ENCODE peak calls at places on chromosomes 5 and 9, in six cellular contexts. C is brain microvascular endothelial cell, N is RWPE1, O is adrenal gland, K is transverse colon, P is A549. S is an unnamed sample.

GRCh38 chr5:167639761-167640160 is 651.7 kb upstream of the WWC1 start:
- DNase-seq in P (peak; percentile 3), N (no peak), C (peak; percentile 57), O (no peak), K (no peak), S (no peak)

GRCh38 chr5:55636711-55637110 is 75.4 kb downstream of the SLC38A9 start:
- DNase-seq in C (no peak), P (peak; percentile 58), K (peak; percentile 23), N (peak; percentile 41), O (peak; percentile 74), S (no peak)

GRCh38 chr5:16492398-16493175 is 27.0 kb upstream of the ZNF622 start:
- DNase-seq in N (peak; percentile 86), O (no peak), C (peak; percentile 64), K (peak; percentile 68), P (peak; percentile 70), S (no peak)

GRCh38 chr9:126294331-126295081 is 32.1 kb upstream of the MVB12B start:
- DNase-seq in C (no peak), K (no peak), P (no peak), N (no peak), O (no peak), S (no peak)

GRCh38 chr9:72557549-72557948 is 36.1 kb downstream of the TMC1 start:
- DNase-seq in P (peak; percentile 98), O (peak; percentile 87), N (peak; percentile 94), C (peak; percentile 86), K (peak; percentile 23), S (peak; percentile 76)

GRCh38 chr9:115952667-115953316 is 200.8 kb upstream of the PAPPA start:
- DNase-seq in O (no peak), C (peak; percentile 78), P (peak; percentile 84), K (no peak), N (no peak), S (peak; percentile 71)

GRCh38 chr9:106885451-106885850 is 22.5 kb downstream of the ZNF462 start:
- DNase-seq in K (no peak), N (peak; percentile 68), P (peak; percentile 67), C (peak; percentile 81), O (peak; percentile 30), S (no peak)

GRCh38 chr5:111984044-111984443 is 227.1 kb upstream of the NREP start:
- DNase-seq in N (peak; percentile 36), C (peak; percentile 98), O (no peak), K (no peak), P (peak; percentile 9), S (peak; percentile 72)

GRCh38 chr9:133967024-133967741 is 24.9 kb downstream of the VAV2 start:
- DNase-seq in C (peak; percentile 33), P (no peak), K (no peak), O (no peak), N (peak; percentile 43), S (peak; percentile 91)

GRCh38 chr9:99031319-99031718 is 73.6 kb upstream of the TGFBR1 start:
- DNase-seq in N (no peak), O (no peak), C (no peak), P (no peak), K (no peak), S (no peak)

GRCh38 chr9:21996858-21997257 is 2.3 kb downstream of the CDKN2B-AS1 start:
- DNase-seq in O (no peak), N (no peak), K (no peak), C (no peak), P (no peak), S (no peak)

GRCh38 chr5:126044111-126044668 is 379.0 kb upstream of the GRAMD2B start:
- DNase-seq in C (peak; percentile 88), O (no peak), K (no peak), N (no peak), P (no peak), S (no peak)

GRCh38 chr5:124986170-124986569 is 239.7 kb upstream of the ZNF608 start:
- DNase-seq in P (no peak), N (no peak), O (no peak), K (no peak), C (no peak), S (no peak)

GRCh38 chr5:76104027-76104426 is 20.8 kb downstream of the SV2C start:
- DNase-seq in K (peak; percentile 23), C (peak; percentile 17), N (peak; percentile 41), P (no peak), O (peak; percentile 33), S (no peak)

GRCh38 chr5:43039468-43040286 is 442 bp downstream of the ANXA2R start:
- DNase-seq in O (peak; percentile 66), K (peak; percentile 68), C (peak; percentile 63), N (no peak), P (peak; percentile 88), S (peak; percentile 80)

GRCh38 chr9:127397722-127398647 is 1.0 kb downstream of the SLC2A8 start:
- DNase-seq in K (peak; percentile 57), N (peak; percentile 48), P (peak; percentile 60), C (peak; percentile 11), O (peak; percentile 76), S (peak; percentile 69)

GRCh38 chr9:131836607-131837315 is 96.9 kb upstream of the RAPGEF1 start:
- DNase-seq in P (no peak), C (no peak), N (no peak), O (no peak), K (no peak), S (no peak)

GRCh38 chr9:94783121-94783664 is 56.7 kb downstream of the AOPEP start:
- DNase-seq in K (peak; percentile 76), P (peak; percentile 100), C (peak; percentile 90), N (peak; percentile 93), O (peak; percentile 95), S (peak; percentile 77)

GRCh38 chr9:130682490-130683121 is 11.0 kb upstream of the EXOSC2 start:
- DNase-seq in K (peak; percentile 86), O (peak; percentile 88), P (peak; percentile 89), N (peak; percentile 96), C (peak; percentile 42), S (peak; percentile 35)

GRCh38 chr9:3277200-3277599 is 248.6 kb downstream of the RFX3 start:
- DNase-seq in N (no peak), O (no peak), C (no peak), P (no peak), K (no peak), S (no peak)

GRCh38 chr9:124260769-124261603 is 3.2 kb downstream of the NEK6 start:
- DNase-seq in O (peak; percentile 49), C (no peak), K (peak; percentile 57), P (peak; percentile 73), N (peak; percentile 75), S (peak; percentile 65)

GRCh38 chr5:55072668-55073067 is 29.8 kb upstream of the GZMA start:
- DNase-seq in P (no peak), O (no peak), C (no peak), K (no peak), N (no peak), S (no peak)

DNA sequence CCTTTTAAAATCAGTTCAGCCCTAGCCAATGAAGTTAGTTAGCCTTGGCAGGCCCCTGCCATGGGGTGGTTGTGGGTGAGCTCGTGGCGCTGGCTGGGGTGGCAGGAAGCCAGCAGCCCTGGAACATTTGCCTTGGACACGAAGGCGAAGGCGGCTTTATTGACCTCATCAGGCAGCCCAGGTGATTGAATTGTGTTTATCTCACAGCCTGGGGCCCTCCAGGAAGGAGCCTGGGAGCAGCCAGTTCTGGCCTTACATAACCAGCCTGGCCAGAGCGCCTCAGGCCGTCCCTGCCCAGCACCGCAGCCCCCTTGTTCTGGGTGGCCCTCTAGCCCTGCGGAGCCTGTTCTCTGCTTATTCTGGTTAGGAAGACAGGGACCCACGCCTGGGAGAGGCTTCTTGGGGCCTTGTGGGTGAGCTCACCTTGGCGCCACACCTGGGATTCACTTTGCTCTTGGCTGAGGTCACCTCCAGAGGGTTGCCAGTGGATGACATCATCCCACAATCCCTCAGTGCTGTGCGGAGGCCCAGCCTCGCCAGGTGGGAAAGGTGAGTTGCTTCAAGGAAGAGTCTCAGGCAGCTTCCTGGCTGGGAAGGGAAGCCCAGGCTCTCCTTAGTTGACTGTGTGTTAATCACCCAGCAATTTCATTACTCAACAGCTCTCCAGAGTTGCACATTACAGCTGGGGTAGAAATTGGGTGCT is 54.4 kb upstream of the RPL26L1 start:
- DNase-seq in O (peak; percentile 96), K (peak; percentile 89), N (peak; percentile 97), C (no peak), P (peak; percentile 78), S (peak; percentile 77)
- H3K27ac ChIP-seq in O (peak overlapping the region; percentile 94), K (peak overlapping the region; percentile 87), N (peak overlapping the region; percentile 100), C (peak overlapping the region; percentile 99), P (peak overlapping the region; percentile 100), S (peak overlapping the region; percentile 95)

GRCh38 chr5:81749186-81749561 is 1.7 kb downstream of the SSBP2 start:
- DNase-seq in N (no peak), O (no peak), K (no peak), C (no peak), P (no peak), S (no peak)
- H3K27ac ChIP-seq in N (no peak overlapping the region), O (peak overlapping the region; percentile 24), K (peak overlapping the region; percentile 99), C (no peak overlapping the region), P (peak overlapping the region; percentile 98), S (no peak overlapping the region)

GRCh38 chr5:176660860-176661641 is 13.8 kb downstream of the TSPAN17 start:
- DNase-seq in O (peak; percentile 77), K (peak; percentile 74), P (peak; percentile 75), N (peak; percentile 89), C (peak; percentile 48), S (peak; percentile 83)

GRCh38 chr5:176661676-176662075 is 14.4 kb downstream of the TSPAN17 start:
- DNase-seq in O (no peak), K (no peak), P (no peak), C (no peak), N (no peak), S (no peak)

GRCh38 chr5:176659860-176660461 is 12.7 kb downstream of the TSPAN17 start:
- DNase-seq in K (no peak), C (no peak), N (no peak), P (no peak), O (no peak), S (no peak)

GRCh38 chr5:176659440-176659839 is 12.2 kb downstream of the TSPAN17 start:
- DNase-seq in C (no peak), N (no peak), K (no peak), P (no peak), O (no peak), S (no peak)

DNA sequence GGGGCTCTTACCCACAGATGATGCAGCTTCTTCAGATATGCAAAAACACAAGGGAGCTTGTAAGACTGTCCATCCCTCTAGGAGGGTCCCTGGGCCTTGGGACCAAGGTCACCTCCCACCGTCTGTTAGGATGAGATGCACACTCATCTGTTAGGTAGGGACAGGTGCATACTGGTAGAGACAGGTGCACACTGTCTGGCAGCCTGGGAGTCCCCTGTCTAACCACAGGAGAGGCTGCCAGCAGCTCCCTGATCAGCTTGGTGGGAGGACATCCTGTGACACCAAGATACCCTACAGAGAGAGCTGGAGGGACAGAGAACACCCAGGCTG is 13.2 kb downstream of the TSPAN17 start:
- DNase-seq in C (no peak), K (no peak), N (no peak), P (no peak), O (no peak), S (no peak)
- H3K27ac ChIP-seq in C (no peak overlapping the region), K (no peak overlapping the region), N (no peak overlapping the region), P (no peak overlapping the region), O (no peak overlapping the region), S (no peak overlapping the region)

DNA sequence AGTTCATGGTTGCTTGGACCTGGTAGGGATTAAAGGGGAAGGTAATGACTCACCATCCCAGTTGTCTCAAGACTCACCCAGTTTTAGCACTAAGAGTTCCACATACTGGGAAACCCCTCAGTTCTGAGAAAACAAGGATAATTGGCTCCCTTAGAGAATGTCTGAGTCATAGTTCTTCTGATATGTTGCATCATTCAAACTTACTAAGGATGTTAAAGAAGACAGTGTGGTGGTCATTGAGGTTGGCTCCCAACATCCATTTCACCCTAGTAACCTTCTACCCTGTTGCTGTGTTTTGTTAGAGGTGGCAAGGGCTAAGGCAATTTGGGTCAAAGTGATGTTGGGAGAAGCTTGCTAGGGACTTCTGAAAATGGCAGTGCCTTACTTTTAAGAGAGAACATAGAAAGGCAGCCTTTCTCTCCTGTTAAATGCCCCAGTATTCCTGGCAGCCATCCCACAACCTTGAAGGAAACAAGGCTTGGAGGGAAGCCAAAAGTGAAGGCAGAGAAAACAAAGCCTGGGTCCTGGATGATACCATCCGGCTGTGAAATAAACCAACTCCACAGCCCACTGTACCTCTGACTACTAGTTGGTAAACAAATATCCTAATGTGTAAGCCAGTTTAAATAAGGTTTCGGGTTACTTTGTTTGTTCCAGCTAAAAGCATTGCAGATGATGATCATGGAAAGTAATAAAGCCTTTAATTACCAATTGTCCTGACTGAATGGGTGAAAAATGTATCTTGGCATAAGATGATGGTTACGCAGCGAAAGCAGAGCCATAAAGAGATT is 80.4 kb upstream of the ADAMTSL1 start:
- DNase-seq in P (peak; percentile 88), C (peak; percentile 86), O (peak; percentile 82), N (peak; percentile 82), K (peak; percentile 56), S (peak; percentile 64)
- H3K27ac ChIP-seq in P (peak overlapping the region; percentile 77), C (peak overlapping the region; percentile 69), O (peak overlapping the region; percentile 58), N (no peak overlapping the region), K (peak overlapping the region; percentile 70), S (peak overlapping the region; percentile 66)

S was measured in SJSA1.